ENCODE peak calls at places on chromosomes 11 and 22, in seven cellular contexts. B, M, Q, K, I, V and N are unnamed samples.

GRCh38 chr11:47216141-47216798 is 1.5 kb downstream of the DDB2 start:
- DNase-seq in V (peak), K (peak), M (peak), B (no peak), Q (no peak), I (no peak), N (peak)

GRCh38 chr22:37808294-37808657 is 542 bp downstream of the GCAT start:
- DNase-seq in I (no peak), K (peak), M (no peak), V (peak), B (no peak), Q (peak), N (peak)

GRCh38 chr22:48568736-48569330 is 1258.8 kb downstream of the BRD1 start:
- DNase-seq in V (no peak), I (no peak), K (no peak), B (no peak), Q (no peak), M (no peak), N (no peak)

GRCh38 chr22:44500623-44501022 is 2.6 kb upstream of the RTL6 start:
- DNase-seq in V (no peak), M (no peak), Q (no peak), K (no peak), I (no peak), B (no peak), N (no peak)

GRCh38 chr11:9176136-9176535 is 84.7 kb upstream of the SCUBE2 start:
- DNase-seq in M (no peak), B (no peak), K (no peak), Q (no peak), I (no peak), V (no peak), N (no peak)

GRCh38 chr22:16955678-16956210 is 52.3 kb downstream of the GAB4 start:
- DNase-seq in I (no peak), V (no peak), Q (no peak), K (no peak), B (no peak), M (no peak), N (no peak)

GRCh38 chr11:12770435-12770834 is 96.2 kb downstream of the TEAD1 start:
- DNase-seq in Q (no peak), B (no peak), I (no peak), K (no peak), V (no peak), M (no peak), N (no peak)

GRCh38 chr11:92384807-92385206 is 160.2 kb downstream of the FAT3 start:
- DNase-seq in B (no peak), M (no peak), V (no peak), K (no peak), Q (no peak), I (no peak), N (no peak)

GRCh38 chr22:25950101-25950500 is 208.1 kb downstream of the MYO18B start:
- DNase-seq in K (no peak), V (no peak), M (no peak), I (no peak), Q (no peak), B (no peak), N (no peak)

DNA sequence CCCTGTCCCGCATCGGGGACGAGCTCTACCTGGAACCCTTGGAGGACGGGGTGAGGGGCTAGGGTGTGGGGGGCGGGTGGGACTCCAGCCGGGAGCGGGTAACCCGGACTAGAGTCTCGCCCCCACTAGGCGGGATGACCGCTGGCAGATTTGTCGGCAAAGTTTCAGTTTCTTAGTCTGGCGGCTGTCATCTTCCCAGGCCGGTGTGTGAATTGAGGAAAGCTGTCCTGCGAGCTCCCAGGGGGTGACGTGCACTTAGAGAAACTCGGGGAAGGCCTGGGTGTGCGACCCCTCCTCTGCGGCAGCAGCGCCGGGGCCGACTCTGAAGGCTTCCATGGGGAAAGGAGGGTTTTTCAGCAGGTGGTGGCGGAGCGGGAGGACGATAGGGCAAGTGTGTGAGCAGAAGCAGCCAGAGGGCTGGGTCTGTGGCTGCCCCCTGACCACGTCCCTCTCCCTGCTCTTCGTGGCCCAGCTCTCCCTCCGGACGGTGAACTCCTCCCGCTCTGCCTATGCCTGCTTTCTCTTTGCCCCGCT is 463 bp downstream of the RAD9A start:
- DNase-seq in M (no peak), Q (no peak), B (no peak), V (no peak), I (no peak), K (no peak), N (peak)
- H2BK120ac ChIP-seq in M (no peak), Q (no peak), B (peak), V (peak), I (no peak), K (no peak), N (no peak)

DNA sequence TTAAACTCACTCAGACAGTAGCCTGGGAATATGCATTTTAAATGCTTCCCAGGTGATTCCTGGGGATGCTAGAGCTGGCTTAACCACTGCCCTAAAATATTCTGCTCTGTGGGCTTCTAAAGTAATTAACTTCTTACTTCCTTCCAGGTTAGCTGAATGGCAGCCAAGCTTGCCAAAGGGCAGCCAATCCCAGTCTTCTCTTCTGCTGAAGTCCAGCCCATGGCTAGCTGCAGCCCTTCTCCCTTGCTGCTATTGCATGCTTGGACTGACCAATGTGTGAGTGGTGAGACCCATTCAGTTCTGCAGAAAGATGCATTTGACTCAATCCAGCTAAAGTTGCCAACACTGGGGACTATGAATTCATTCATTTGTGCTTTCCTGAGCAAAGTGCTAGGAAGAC is 411.9 kb downstream of the SOX6 start:
- DNase-seq in M (no peak), B (no peak), Q (peak), V (no peak), I (no peak), K (peak), N (no peak)
- H2BK120ac ChIP-seq in M (no peak), B (no peak), Q (no peak), V (no peak), I (no peak), K (no peak), N (no peak)

DNA sequence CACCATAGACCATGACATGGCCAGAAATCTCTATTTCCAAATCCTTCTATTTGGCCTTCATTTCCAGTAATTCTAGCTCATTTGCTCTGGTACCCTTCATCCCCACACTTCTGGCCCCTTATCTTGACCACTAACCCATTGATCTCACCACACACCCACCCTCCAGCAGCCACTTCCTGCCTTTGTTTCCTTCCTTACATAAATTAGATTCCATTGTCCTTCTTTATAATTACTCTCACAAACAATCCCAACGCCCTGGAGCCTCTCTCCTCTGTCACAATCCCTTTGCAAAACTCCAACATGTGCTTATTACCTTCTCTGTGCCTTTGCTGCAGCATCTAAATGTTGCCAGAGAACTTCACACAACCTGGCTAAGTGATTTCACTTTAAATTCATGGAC is 14.8 kb downstream of the APLNR start:
- DNase-seq in V (no peak), K (no peak), Q (no peak), I (no peak), B (no peak), M (peak), N (no peak)
- H2BK120ac ChIP-seq in V (no peak), K (no peak), Q (no peak), I (no peak), B (no peak), M (no peak), N (no peak)

GRCh38 chr22:21587803-21588611 is 20.5 kb downstream of the UBE2L3 start:
- DNase-seq in M (no peak), I (no peak), B (no peak), K (peak), Q (no peak), V (no peak), N (peak)

GRCh38 chr22:21591695-21592094 is 24.2 kb downstream of the UBE2L3 start:
- DNase-seq in M (no peak), V (no peak), K (no peak), I (no peak), Q (no peak), B (no peak), N (no peak)

GRCh38 chr22:21590809-21591641 is 23.5 kb downstream of the UBE2L3 start:
- DNase-seq in M (no peak), Q (no peak), V (no peak), B (no peak), I (no peak), K (no peak), N (no peak)

GRCh38 chr22:21592422-21592821 is 24.9 kb downstream of the UBE2L3 start:
- DNase-seq in B (no peak), I (no peak), V (no peak), K (no peak), M (no peak), Q (no peak), N (no peak)

GRCh38 chr22:21589415-21589814 is 21.9 kb downstream of the UBE2L3 start:
- DNase-seq in K (no peak), I (no peak), V (peak), M (no peak), Q (no peak), B (no peak), N (no peak)
- H2BK120ac ChIP-seq in K (no peak), I (no peak), V (no peak), M (no peak), Q (no peak), B (no peak), N (no peak)

GRCh38 chr11:35059040-35059439 is 79.9 kb upstream of the CD44 start:
- DNase-seq in V (no peak), B (no peak), I (no peak), K (no peak), Q (no peak), M (no peak), N (no peak)

GRCh38 chr11:35056391-35057093 is 82.4 kb upstream of the CD44 start:
- DNase-seq in Q (no peak), K (peak), B (no peak), M (no peak), V (no peak), I (no peak), N (no peak)

GRCh38 chr11:35061516-35062440 is 77.2 kb upstream of the CD44 start:
- DNase-seq in M (no peak), K (no peak), Q (no peak), V (no peak), B (no peak), I (no peak), N (no peak)

GRCh38 chr11:35063453-35063852 is 75.5 kb upstream of the CD44 start:
- DNase-seq in M (no peak), K (no peak), Q (no peak), B (no peak), I (no peak), V (no peak), N (no peak)

GRCh38 chr11:35058318-35058717 is 80.7 kb upstream of the CD44 start:
- DNase-seq in B (no peak), V (no peak), Q (no peak), K (no peak), I (no peak), M (peak), N (no peak)
- H2BK120ac ChIP-seq in B (no peak), V (no peak), Q (no peak), K (no peak), I (no peak), M (no peak), N (no peak)

GRCh38 chr11:95426823-95427462 is 195.9 kb upstream of the SESN3 start:
- DNase-seq in M (no peak), K (no peak), Q (no peak), B (no peak), V (no peak), I (no peak), N (no peak)
- H2BK120ac ChIP-seq in M (no peak), K (no peak), Q (no peak), B (no peak), V (no peak), I (no peak), N (no peak)